ENCODE peak calls at places on chromosomes 4 and X, in five cellular contexts. A, X, E, T and Q are unnamed samples.

GRCh38 chr4:72319596-72319995 is 249.4 kb downstream of the ADAMTS3 start:
- DNase-seq in E (no peak), X (no peak), A (no peak), T (peak), Q (no peak)

GRCh38 chr4:74168841-74169240 is 10.9 kb downstream of the MTHFD2L start:
- DNase-seq in T (no peak), X (no peak), E (no peak), A (no peak), Q (no peak)

GRCh38 chr4:77036206-77036605 is 39.6 kb downstream of the CCNI start:
- DNase-seq in T (no peak), X (no peak), A (no peak), E (peak), Q (no peak)

GRCh38 chr4:137861682-137862081 is 329.4 kb upstream of the PCDH18 start:
- DNase-seq in X (no peak), A (peak), E (no peak), T (peak), Q (no peak)

GRCh38 chrX:124338733-124339514 is 6.5 kb downstream of the TEX13D start:
- DNase-seq in E (no peak), X (no peak), A (no peak), T (no peak), Q (no peak)

GRCh38 chr4:121472937-121473721 is 92.3 kb upstream of the QRFPR start:
- DNase-seq in A (no peak), E (no peak), T (no peak), X (no peak), Q (no peak)

GRCh38 chrX:47706575-47706974 is 47.6 kb upstream of the UXT start:
- DNase-seq in E (no peak), X (no peak), T (no peak), A (no peak), Q (no peak)

GRCh38 chrX:8358302-8358701 is 106.3 kb upstream of the VCX3B start:
- DNase-seq in A (no peak), X (no peak), E (no peak), T (no peak), Q (no peak)